ENCODE peak calls at places on chromosomes 12 and 14, in four cellular contexts. H is CD8-positive, alpha-beta T cell; J is mammary epithelial cell; D is brain microvascular endothelial cell. N is an unnamed sample.

GRCh38 chr12:77644915-77645605 is 185.6 kb upstream of the NAV3 start:
- DNase-seq in J (no peak), D (no peak), H (no peak), N (no peak)

GRCh38 chr14:102539544-102540309 is 30.2 kb upstream of the ANKRD9 start:
- DNase-seq in J (no peak), H (no peak), D (peak), N (no peak)

GRCh38 chr12:122399592-122400373 is 22.7 kb downstream of the CLIP1 start:
- DNase-seq in H (peak), D (peak), J (peak), N (peak)

GRCh38 chr14:89340200-89340667 is 76.8 kb downstream of the FOXN3 start:
- DNase-seq in D (no peak), H (no peak), J (peak), N (no peak)

GRCh38 chr14:24228902-24229301 is 3.3 kb downstream of the NEDD8 start:
- DNase-seq in D (no peak), J (no peak), H (no peak), N (no peak)

GRCh38 chr12:130953783-130954543 is at the start of gene ADGRD1:
- DNase-seq in J (no peak), D (no peak), H (no peak), N (peak)

GRCh38 chr14:75448209-75448608 is 20.4 kb downstream of the JDP2 start:
- DNase-seq in H (no peak), J (no peak), D (no peak), N (no peak)

GRCh38 chr12:69480698-69481097 is 10.5 kb downstream of the FRS2 start:
- DNase-seq in D (no peak), J (no peak), H (no peak), N (no peak)

GRCh38 chr14:104975481-104976197 is 2.5 kb downstream of the AHNAK2 start:
- DNase-seq in J (no peak), H (no peak), D (no peak), N (no peak)

GRCh38 chr12:98951401-98951800 is 306.3 kb downstream of the APAF1 start:
- DNase-seq in H (no peak), J (no peak), D (no peak), N (no peak)

GRCh38 chr12:15522574-15523187 is 200.4 kb downstream of the PTPRO start:
- DNase-seq in J (peak), H (no peak), D (peak), N (no peak)

GRCh38 chr14:58193542-58193941 is 6.4 kb upstream of the ACTR10 start:
- DNase-seq in J (no peak), H (no peak), D (no peak), N (no peak)

GRCh38 chr12:63419119-63419518 is 249.2 kb downstream of the DPY19L2 start:
- DNase-seq in H (no peak), D (no peak), J (peak), N (no peak)

GRCh38 chr12:108565976-108566375 is 3.6 kb downstream of the ISCU start:
- DNase-seq in H (peak), J (peak), D (peak), N (peak)

GRCh38 chr14:37343307-37344094 is 145.8 kb downstream of the MIPOL1 start:
- DNase-seq in J (no peak), H (no peak), D (no peak), N (no peak)

GRCh38 chr14:53517276-53517960 is 364.3 kb upstream of the DDHD1 start:
- DNase-seq in J (peak), D (peak), H (no peak), N (no peak)

GRCh38 chr12:101792046-101792931 is 38.5 kb downstream of the GNPTAB start:
- DNase-seq in D (no peak), H (no peak), J (no peak), N (no peak)

DNA sequence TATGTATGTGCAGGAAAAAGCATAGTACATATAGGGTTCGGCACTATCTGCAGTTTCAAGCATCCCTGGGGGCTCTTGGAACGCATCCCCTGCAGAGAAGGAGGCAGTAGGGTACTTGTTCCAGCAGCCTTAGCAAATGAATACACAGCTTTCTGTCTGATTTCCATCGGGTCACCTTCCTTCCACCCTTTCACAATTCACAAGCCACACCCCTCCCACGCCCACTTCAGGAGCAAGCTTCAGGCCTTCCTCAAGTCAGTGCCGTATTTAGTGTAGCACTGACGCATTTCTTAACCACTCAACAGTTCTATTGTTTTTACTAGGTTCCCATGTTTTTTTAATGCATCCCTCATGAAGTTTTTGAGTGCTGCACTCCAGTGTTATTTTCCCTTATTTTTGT is 64.2 kb downstream of the CLMN start:
- DNase-seq in J (peak), H (no peak), D (peak), N (peak)
- H3K4me3 ChIP-seq in J (no peak), H (no peak), D (no peak), N (no peak)

DNA sequence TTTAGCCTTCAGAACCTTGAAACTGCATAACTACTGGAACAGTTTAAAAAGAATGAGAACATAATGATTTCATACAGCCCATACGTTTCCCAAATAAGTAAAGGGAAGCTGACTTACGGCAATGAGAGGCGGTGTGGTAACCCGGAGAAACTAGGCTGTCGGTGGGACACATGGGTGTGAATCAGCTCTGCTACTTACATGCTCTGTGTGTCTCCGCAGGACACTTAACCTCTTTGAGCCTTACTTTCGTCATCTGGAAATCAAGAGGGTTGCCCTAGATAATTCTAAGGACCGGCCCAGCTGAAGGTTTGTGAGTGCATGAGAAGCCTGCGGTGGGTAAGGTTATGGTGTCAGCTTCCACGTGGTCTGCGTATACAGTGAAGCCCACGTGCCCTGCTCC is 49.3 kb upstream of the PLEKHG3 start:
- DNase-seq in J (no peak), D (peak), H (no peak), N (no peak)
- H3K4me3 ChIP-seq in J (no peak), D (no peak), H (no peak), N (no peak)

GRCh38 chr12:27969901-27970390 is 2.6 kb downstream of the PTHLH start:
- DNase-seq in D (no peak), J (peak), H (no peak), N (peak)

GRCh38 chr12:27970391-27970980 is 2.0 kb downstream of the PTHLH start:
- DNase-seq in J (peak), H (no peak), D (no peak), N (peak)

GRCh38 chr12:27970981-27971489 is 1.5 kb downstream of the PTHLH start:
- DNase-seq in D (no peak), J (no peak), H (no peak), N (no peak)

GRCh38 chr12:27972721-27973120 is at the start of gene PTHLH:
- DNase-seq in H (no peak), D (no peak), J (no peak), N (no peak)

GRCh38 chr12:27971606-27972005 is 927 bp downstream of the PTHLH start:
- DNase-seq in D (no peak), J (no peak), H (no peak), N (no peak)
- H3K4me3 ChIP-seq in D (no peak), J (peak), H (no peak), N (no peak)

DNA sequence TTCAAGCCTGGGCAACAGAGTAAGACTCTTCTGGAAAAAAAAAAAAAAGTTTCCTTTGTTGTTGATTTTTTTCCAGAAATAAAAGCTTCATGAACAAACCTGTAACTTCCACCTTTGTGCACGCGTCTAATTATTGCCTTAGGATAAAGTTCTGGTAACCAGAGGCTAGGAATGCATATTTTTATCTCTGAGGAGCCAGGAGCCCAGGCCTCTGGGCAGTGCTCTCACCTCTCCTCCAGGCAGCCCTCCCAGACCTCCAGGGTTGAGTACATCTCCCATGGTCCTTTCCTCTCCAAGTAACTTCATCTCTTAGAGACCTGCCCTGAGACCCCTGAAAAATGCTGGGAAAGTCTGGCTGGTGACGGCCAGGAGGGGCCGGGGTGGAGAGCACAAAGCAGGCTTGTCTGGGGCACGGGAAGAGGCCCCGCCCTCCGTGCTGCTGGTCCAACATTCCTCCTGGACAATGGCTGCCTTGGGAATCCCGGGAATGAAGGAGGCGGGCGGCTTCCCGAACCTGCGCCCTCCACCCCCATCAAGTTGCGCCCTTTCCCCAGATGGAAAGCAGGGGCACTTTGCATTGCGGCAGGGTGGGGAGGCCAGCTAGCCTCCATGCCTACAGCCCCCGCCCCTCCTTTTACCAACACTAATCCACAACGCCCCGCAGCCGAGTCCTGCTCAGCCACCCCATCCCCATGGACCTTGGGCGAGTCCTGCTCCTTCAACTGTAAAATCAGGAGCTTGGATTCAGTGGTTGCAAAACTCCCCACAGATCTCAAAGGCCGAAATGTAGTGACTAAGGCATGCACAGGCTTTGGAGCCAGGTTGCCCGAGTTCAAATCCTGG is 7.3 kb upstream of the FIGNL2 start:
- DNase-seq in H (no peak), D (no peak), J (no peak), N (no peak)
- H3K4me3 ChIP-seq in H (no peak), D (peak), J (peak), N (no peak)

GRCh38 chr12:81078469-81079196 is 754 bp downstream of the ACSS3 start:
- DNase-seq in H (no peak), D (peak), J (no peak), N (peak)

GRCh38 chr12:81077686-81078441 is at the start of gene ACSS3:
- DNase-seq in D (peak), H (no peak), J (no peak), N (peak)

GRCh38 chr12:81079280-81080076 is 1.6 kb downstream of the ACSS3 start:
- DNase-seq in H (no peak), D (no peak), J (no peak), N (no peak)

GRCh38 chr12:81075539-81075938 is 2.3 kb upstream of the ACSS3 start:
- DNase-seq in H (no peak), J (no peak), D (no peak), N (no peak)

DNA sequence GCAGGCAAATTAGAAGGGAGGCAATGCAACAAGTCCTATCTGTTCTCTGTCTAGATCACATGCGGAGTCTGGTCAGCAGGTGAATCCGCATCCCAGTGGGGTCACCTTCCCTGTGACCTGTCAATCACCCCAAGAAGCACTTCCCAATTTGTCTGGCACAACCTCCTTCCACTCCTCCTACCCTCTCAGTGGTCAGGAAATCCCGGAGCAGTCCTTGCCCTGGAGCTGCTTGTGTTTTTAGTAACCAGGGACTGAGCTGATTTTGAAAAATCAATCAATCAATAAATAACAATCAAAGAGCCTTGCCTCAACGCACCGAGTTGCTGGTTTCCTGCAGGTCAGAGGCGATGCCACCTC is 572 bp upstream of the ACSS3 start:
- DNase-seq in D (peak), J (no peak), H (no peak), N (peak)
- H3K4me3 ChIP-seq in D (peak), J (no peak), H (no peak), N (no peak)

GRCh38 chr14:64541261-64541970 is 875 bp downstream of the HSPA2 start:
- DNase-seq in D (no peak), H (no peak), J (no peak), N (peak)

GRCh38 chr14:64544607-64545312 is 4.2 kb downstream of the HSPA2 start:
- DNase-seq in H (no peak), D (no peak), J (no peak), N (no peak)

GRCh38 chr14:64541971-64542838 is 1.7 kb downstream of the HSPA2 start:
- DNase-seq in H (no peak), J (no peak), D (no peak), N (peak)

GRCh38 chr14:64540208-64541202 is at the start of gene HSPA2:
- DNase-seq in J (peak), D (peak), H (peak), N (peak)

GRCh38 chr14:64542839-64543207 is 2.3 kb downstream of the HSPA2 start:
- DNase-seq in J (no peak), D (no peak), H (no peak), N (no peak)
- H3K4me3 ChIP-seq in J (no peak), D (peak), H (peak), N (no peak)

GRCh38 chr12:6825398-6826124 is 2.6 kb upstream of the P3H3 start:
- DNase-seq in D (peak), H (peak), J (peak), N (peak)
- H3K4me3 ChIP-seq in D (peak), H (no peak), J (peak), N (no peak)

GRCh38 chr12:107320031-107320928 is 226.9 kb upstream of the CRY1 start:
- DNase-seq in J (peak), H (peak), D (peak), N (peak)

GRCh38 chr12:107318804-107319535 is 225.6 kb upstream of the CRY1 start:
- DNase-seq in D (peak), H (peak), J (peak), N (peak)

GRCh38 chr12:107322063-107322462 is 228.7 kb upstream of the CRY1 start:
- DNase-seq in H (peak), J (no peak), D (no peak), N (no peak)

GRCh38 chr12:107319536-107320030 is 226.2 kb upstream of the CRY1 start:
- DNase-seq in H (peak), J (peak), D (no peak), N (no peak)

GRCh38 chr12:107320929-107321618 is 227.7 kb upstream of the CRY1 start:
- DNase-seq in J (peak), H (peak), D (peak), N (peak)
- H3K4me3 ChIP-seq in J (peak), H (peak), D (peak), N (peak)

GRCh38 chr12:114396153-114396868 is 9.6 kb downstream of the TBX5 start:
- DNase-seq in D (no peak), H (no peak), J (no peak), N (no peak)

GRCh38 chr12:114396869-114397719 is 8.8 kb downstream of the TBX5 start:
- DNase-seq in D (no peak), H (no peak), J (no peak), N (no peak)

GRCh38 chr12:114400395-114400794 is 5.5 kb downstream of the TBX5 start:
- DNase-seq in H (no peak), D (no peak), J (no peak), N (no peak)

GRCh38 chr12:114399664-114400211 is 6.2 kb downstream of the TBX5 start:
- DNase-seq in D (no peak), H (no peak), J (peak), N (no peak)

DNA sequence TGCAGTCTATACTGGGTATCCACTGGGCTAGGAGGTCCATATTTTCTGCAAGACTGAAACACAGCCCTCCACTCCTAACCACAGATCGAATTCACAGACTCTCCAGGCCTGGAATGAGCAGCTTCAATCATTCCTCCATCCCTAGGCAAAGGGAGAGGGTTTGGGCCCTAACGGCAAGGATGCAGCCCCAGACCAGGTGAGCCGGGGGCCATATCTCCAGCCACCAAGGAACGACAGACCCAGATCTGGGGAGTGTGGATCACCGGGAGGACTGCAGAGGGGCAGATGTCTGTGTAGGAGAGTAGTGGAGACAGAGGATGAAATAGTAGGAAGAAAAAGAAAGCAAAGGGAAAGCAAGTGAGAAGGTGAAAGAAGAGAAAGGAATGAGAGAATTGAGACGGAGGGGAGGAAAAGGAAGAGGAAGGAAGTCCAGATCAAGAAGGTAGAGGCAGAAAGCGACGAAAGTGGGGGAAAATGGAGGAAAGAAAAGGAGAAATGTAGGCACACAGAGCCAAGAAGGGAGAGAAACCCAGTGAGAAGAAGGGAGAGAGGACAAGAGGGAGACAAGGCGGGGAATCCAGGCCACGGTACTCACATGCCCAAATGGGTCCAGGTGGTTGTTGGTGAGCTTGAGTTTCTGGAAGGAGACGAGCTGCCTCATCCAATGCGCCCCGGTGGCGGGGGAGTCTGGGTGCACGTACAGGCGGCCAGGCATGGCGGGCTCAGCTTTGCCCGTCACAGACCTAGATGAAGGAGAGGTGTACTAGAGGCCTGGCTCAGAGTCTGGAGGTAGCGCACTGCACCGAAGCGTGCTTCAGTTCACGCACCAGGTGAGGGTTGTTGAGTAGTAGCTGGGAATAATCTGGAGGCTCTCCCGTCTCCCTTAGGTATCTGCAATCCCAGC is 7.7 kb downstream of the TBX5 start:
- DNase-seq in J (no peak), D (no peak), H (no peak), N (no peak)
- H3K4me3 ChIP-seq in J (no peak), D (no peak), H (no peak), N (no peak)

GRCh38 chr14:66610154-66610563 is 102.2 kb downstream of the GPHN start:
- DNase-seq in H (no peak), D (no peak), J (no peak), N (no peak)
- H3K4me3 ChIP-seq in H (no peak), D (no peak), J (no peak), N (no peak)